ENCODE peak calls at places on chromosomes 6 and 20, in ten cellular contexts. One of them, this sample, is unnamed.

GRCh38 chr6:108755257-108756240 is 92.7 kb upstream of the ARMC2 start:
- DNase-seq in choroid plexus epithelial cell: peak
- DNase-seq in adrenal gland: no peak
- DNase-seq in tibial nerve: no peak
- DNase-seq in endothelial cell of umbilical vein: no peak
- DNase-seq in cardiac muscle cell: peak
- DNase-seq in astrocyte of the spinal cord: no peak
- DNase-seq in AG04450: no peak
- DNase-seq in pancreas: no peak
- DNase-seq in foreskin fibroblast: peak
- DNase-seq in this sample: no peak

GRCh38 chr6:33297956-33298772 is 578 bp downstream of the RGL2 start:
- DNase-seq in choroid plexus epithelial cell: peak
- DNase-seq in adrenal gland: peak
- DNase-seq in tibial nerve: peak
- DNase-seq in endothelial cell of umbilical vein: peak
- DNase-seq in cardiac muscle cell: peak
- DNase-seq in astrocyte of the spinal cord: peak
- DNase-seq in AG04450: no peak
- DNase-seq in pancreas: peak
- DNase-seq in foreskin fibroblast: peak
- DNase-seq in this sample: no peak

GRCh38 chr6:77173472-77174074 is 289.7 kb downstream of the HTR1B start:
- DNase-seq in choroid plexus epithelial cell: peak
- DNase-seq in adrenal gland: no peak
- DNase-seq in tibial nerve: no peak
- DNase-seq in endothelial cell of umbilical vein: no peak
- DNase-seq in cardiac muscle cell: peak
- DNase-seq in astrocyte of the spinal cord: no peak
- DNase-seq in AG04450: no peak
- DNase-seq in pancreas: no peak
- DNase-seq in foreskin fibroblast: no peak
- DNase-seq in this sample: no peak

GRCh38 chr6:118869350-118869749 is 24.6 kb upstream of the ASF1A start:
- DNase-seq in choroid plexus epithelial cell: peak
- DNase-seq in adrenal gland: no peak
- DNase-seq in tibial nerve: no peak
- DNase-seq in endothelial cell of umbilical vein: no peak
- DNase-seq in cardiac muscle cell: peak
- DNase-seq in astrocyte of the spinal cord: peak
- DNase-seq in AG04450: no peak
- DNase-seq in pancreas: no peak
- DNase-seq in foreskin fibroblast: no peak
- DNase-seq in this sample: no peak

GRCh38 chr6:3363296-3364025 is 93.4 kb downstream of the SLC22A23 start:
- DNase-seq in choroid plexus epithelial cell: no peak
- DNase-seq in adrenal gland: no peak
- DNase-seq in tibial nerve: no peak
- DNase-seq in endothelial cell of umbilical vein: no peak
- DNase-seq in cardiac muscle cell: no peak
- DNase-seq in astrocyte of the spinal cord: no peak
- DNase-seq in AG04450: no peak
- DNase-seq in pancreas: peak
- DNase-seq in foreskin fibroblast: no peak
- DNase-seq in this sample: no peak

GRCh38 chr6:167733740-167734661 is 92.7 kb upstream of the AFDN start:
- DNase-seq in choroid plexus epithelial cell: peak
- DNase-seq in adrenal gland: peak
- DNase-seq in tibial nerve: peak
- DNase-seq in endothelial cell of umbilical vein: peak
- DNase-seq in cardiac muscle cell: peak
- DNase-seq in astrocyte of the spinal cord: peak
- DNase-seq in AG04450: no peak
- DNase-seq in pancreas: peak
- DNase-seq in foreskin fibroblast: no peak
- DNase-seq in this sample: no peak

GRCh38 chr6:13846841-13847240 is 32.5 kb upstream of the MCUR1 start:
- DNase-seq in choroid plexus epithelial cell: no peak
- DNase-seq in adrenal gland: no peak
- DNase-seq in tibial nerve: no peak
- DNase-seq in endothelial cell of umbilical vein: no peak
- DNase-seq in cardiac muscle cell: no peak
- DNase-seq in astrocyte of the spinal cord: no peak
- DNase-seq in AG04450: no peak
- DNase-seq in pancreas: no peak
- DNase-seq in foreskin fibroblast: no peak
- DNase-seq in this sample: no peak

GRCh38 chr6:111563581-111563980 is 42.1 kb downstream of the TRAF3IP2 start:
- DNase-seq in choroid plexus epithelial cell: no peak
- DNase-seq in adrenal gland: no peak
- DNase-seq in tibial nerve: no peak
- DNase-seq in endothelial cell of umbilical vein: no peak
- DNase-seq in cardiac muscle cell: no peak
- DNase-seq in astrocyte of the spinal cord: no peak
- DNase-seq in AG04450: no peak
- DNase-seq in pancreas: no peak
- DNase-seq in foreskin fibroblast: no peak
- DNase-seq in this sample: no peak

GRCh38 chr6:16130437-16130891 is 1.6 kb downstream of the MYLIP start:
- DNase-seq in choroid plexus epithelial cell: peak
- DNase-seq in adrenal gland: no peak
- DNase-seq in tibial nerve: no peak
- DNase-seq in endothelial cell of umbilical vein: no peak
- DNase-seq in cardiac muscle cell: peak
- DNase-seq in astrocyte of the spinal cord: peak
- DNase-seq in AG04450: no peak
- DNase-seq in pancreas: no peak
- DNase-seq in foreskin fibroblast: no peak
- DNase-seq in this sample: no peak

GRCh38 chr6:63757826-63758225 is 122.2 kb downstream of the PHF3 start:
- DNase-seq in choroid plexus epithelial cell: no peak
- DNase-seq in adrenal gland: no peak
- DNase-seq in tibial nerve: no peak
- DNase-seq in endothelial cell of umbilical vein: no peak
- DNase-seq in cardiac muscle cell: no peak
- DNase-seq in astrocyte of the spinal cord: no peak
- DNase-seq in AG04450: no peak
- DNase-seq in pancreas: no peak
- DNase-seq in foreskin fibroblast: no peak
- DNase-seq in this sample: no peak

GRCh38 chr6:25359191-25359861 is 80.2 kb downstream of the CARMIL1 start:
- DNase-seq in choroid plexus epithelial cell: no peak
- DNase-seq in adrenal gland: peak
- DNase-seq in tibial nerve: peak
- DNase-seq in endothelial cell of umbilical vein: no peak
- DNase-seq in cardiac muscle cell: peak
- DNase-seq in astrocyte of the spinal cord: peak
- DNase-seq in AG04450: no peak
- DNase-seq in pancreas: no peak
- DNase-seq in foreskin fibroblast: peak
- DNase-seq in this sample: no peak

GRCh38 chr20:44695295-44696230 is 19.6 kb upstream of the CCN5 start:
- DNase-seq in choroid plexus epithelial cell: peak
- DNase-seq in adrenal gland: no peak
- DNase-seq in tibial nerve: no peak
- DNase-seq in endothelial cell of umbilical vein: peak
- DNase-seq in cardiac muscle cell: no peak
- DNase-seq in astrocyte of the spinal cord: peak
- DNase-seq in AG04450: peak
- DNase-seq in pancreas: no peak
- DNase-seq in foreskin fibroblast: peak
- DNase-seq in this sample: no peak

GRCh38 chr6:124986146-124986545 is 23.9 kb downstream of the RNF217 start:
- DNase-seq in choroid plexus epithelial cell: no peak
- DNase-seq in adrenal gland: no peak
- DNase-seq in tibial nerve: no peak
- DNase-seq in endothelial cell of umbilical vein: no peak
- DNase-seq in cardiac muscle cell: no peak
- DNase-seq in astrocyte of the spinal cord: no peak
- DNase-seq in AG04450: no peak
- DNase-seq in pancreas: no peak
- DNase-seq in foreskin fibroblast: no peak
- DNase-seq in this sample: no peak

GRCh38 chr20:58712823-58713731 is 20.5 kb downstream of the NPEPL1 start:
- DNase-seq in choroid plexus epithelial cell: no peak
- DNase-seq in adrenal gland: peak
- DNase-seq in tibial nerve: peak
- DNase-seq in endothelial cell of umbilical vein: no peak
- DNase-seq in cardiac muscle cell: no peak
- DNase-seq in astrocyte of the spinal cord: no peak
- DNase-seq in AG04450: no peak
- DNase-seq in pancreas: no peak
- DNase-seq in foreskin fibroblast: no peak
- DNase-seq in this sample: no peak

GRCh38 chr6:157323924-157324276 is 581 bp upstream of the TMEM242 start:
- DNase-seq in choroid plexus epithelial cell: peak
- DNase-seq in adrenal gland: peak
- DNase-seq in tibial nerve: peak
- DNase-seq in endothelial cell of umbilical vein: peak
- DNase-seq in cardiac muscle cell: peak
- DNase-seq in astrocyte of the spinal cord: peak
- DNase-seq in AG04450: peak
- DNase-seq in pancreas: peak
- DNase-seq in foreskin fibroblast: peak
- DNase-seq in this sample: peak

GRCh38 chr20:64146936-64147451 is 17.3 kb upstream of the MYT1 start:
- DNase-seq in choroid plexus epithelial cell: no peak
- DNase-seq in adrenal gland: no peak
- DNase-seq in tibial nerve: no peak
- DNase-seq in endothelial cell of umbilical vein: no peak
- DNase-seq in cardiac muscle cell: no peak
- DNase-seq in astrocyte of the spinal cord: no peak
- DNase-seq in AG04450: no peak
- DNase-seq in pancreas: no peak
- DNase-seq in foreskin fibroblast: no peak
- DNase-seq in this sample: no peak

GRCh38 chr6:108556864-108557493 is 3.7 kb upstream of the FOXO3 start:
- DNase-seq in choroid plexus epithelial cell: peak
- DNase-seq in adrenal gland: no peak
- DNase-seq in tibial nerve: no peak
- DNase-seq in endothelial cell of umbilical vein: no peak
- DNase-seq in cardiac muscle cell: no peak
- DNase-seq in astrocyte of the spinal cord: no peak
- DNase-seq in AG04450: peak
- DNase-seq in pancreas: no peak
- DNase-seq in foreskin fibroblast: peak
- DNase-seq in this sample: no peak

GRCh38 chr6:14550817-14551216 is 433.2 kb downstream of the CD83 start:
- DNase-seq in choroid plexus epithelial cell: no peak
- DNase-seq in adrenal gland: peak
- DNase-seq in tibial nerve: peak
- DNase-seq in endothelial cell of umbilical vein: no peak
- DNase-seq in cardiac muscle cell: peak
- DNase-seq in astrocyte of the spinal cord: no peak
- DNase-seq in AG04450: no peak
- DNase-seq in pancreas: no peak
- DNase-seq in foreskin fibroblast: peak
- DNase-seq in this sample: no peak

GRCh38 chr6:21360353-21360752 is 233.2 kb upstream of the SOX4 start:
- DNase-seq in choroid plexus epithelial cell: no peak
- DNase-seq in adrenal gland: no peak
- DNase-seq in tibial nerve: no peak
- DNase-seq in endothelial cell of umbilical vein: no peak
- DNase-seq in cardiac muscle cell: no peak
- DNase-seq in astrocyte of the spinal cord: no peak
- DNase-seq in AG04450: no peak
- DNase-seq in pancreas: no peak
- DNase-seq in foreskin fibroblast: no peak
- DNase-seq in this sample: no peak
- TF ChIP-seq CTCF in choroid plexus epithelial cell: peak
- TF ChIP-seq CTCF in adrenal gland: no peak
- TF ChIP-seq CTCF in tibial nerve: no peak
- TF ChIP-seq CTCF in endothelial cell of umbilical vein: no peak
- TF ChIP-seq CTCF in cardiac muscle cell: no peak
- TF ChIP-seq CTCF in astrocyte of the spinal cord: no peak
- TF ChIP-seq CTCF in AG04450: no peak
- TF ChIP-seq CTCF in pancreas: no peak
- TF ChIP-seq CTCF in foreskin fibroblast: no peak
- TF ChIP-seq CTCF in this sample: no peak

GRCh38 chr6:1850581-1851157 is 241.0 kb downstream of the FOXC1 start:
- DNase-seq in choroid plexus epithelial cell: no peak
- DNase-seq in adrenal gland: no peak
- DNase-seq in tibial nerve: no peak
- DNase-seq in endothelial cell of umbilical vein: no peak
- DNase-seq in cardiac muscle cell: no peak
- DNase-seq in astrocyte of the spinal cord: no peak
- DNase-seq in AG04450: no peak
- DNase-seq in pancreas: no peak
- DNase-seq in foreskin fibroblast: no peak
- DNase-seq in this sample: no peak
- H3K4me3 ChIP-seq in choroid plexus epithelial cell: no peak
- H3K4me3 ChIP-seq in adrenal gland: no peak
- H3K4me3 ChIP-seq in tibial nerve: no peak
- H3K4me3 ChIP-seq in endothelial cell of umbilical vein: no peak
- H3K4me3 ChIP-seq in cardiac muscle cell: no peak
- H3K4me3 ChIP-seq in astrocyte of the spinal cord: no peak
- H3K4me3 ChIP-seq in AG04450: no peak
- H3K4me3 ChIP-seq in pancreas: no peak
- H3K4me3 ChIP-seq in foreskin fibroblast: no peak
- H3K4me3 ChIP-seq in this sample: no peak

GRCh38 chr20:25082498-25082873 is 545 bp upstream of the VSX1 start:
- DNase-seq in choroid plexus epithelial cell: no peak
- DNase-seq in adrenal gland: no peak
- DNase-seq in tibial nerve: no peak
- DNase-seq in endothelial cell of umbilical vein: no peak
- DNase-seq in cardiac muscle cell: no peak
- DNase-seq in astrocyte of the spinal cord: no peak
- DNase-seq in AG04450: no peak
- DNase-seq in pancreas: no peak
- DNase-seq in foreskin fibroblast: no peak
- DNase-seq in this sample: no peak
- TF ChIP-seq CTCF in choroid plexus epithelial cell: peak
- TF ChIP-seq CTCF in adrenal gland: no peak
- TF ChIP-seq CTCF in tibial nerve: no peak
- TF ChIP-seq CTCF in endothelial cell of umbilical vein: no peak
- TF ChIP-seq CTCF in cardiac muscle cell: peak
- TF ChIP-seq CTCF in astrocyte of the spinal cord: peak
- TF ChIP-seq CTCF in AG04450: no peak
- TF ChIP-seq CTCF in pancreas: no peak
- TF ChIP-seq CTCF in foreskin fibroblast: no peak
- TF ChIP-seq CTCF in this sample: no peak

DNA sequence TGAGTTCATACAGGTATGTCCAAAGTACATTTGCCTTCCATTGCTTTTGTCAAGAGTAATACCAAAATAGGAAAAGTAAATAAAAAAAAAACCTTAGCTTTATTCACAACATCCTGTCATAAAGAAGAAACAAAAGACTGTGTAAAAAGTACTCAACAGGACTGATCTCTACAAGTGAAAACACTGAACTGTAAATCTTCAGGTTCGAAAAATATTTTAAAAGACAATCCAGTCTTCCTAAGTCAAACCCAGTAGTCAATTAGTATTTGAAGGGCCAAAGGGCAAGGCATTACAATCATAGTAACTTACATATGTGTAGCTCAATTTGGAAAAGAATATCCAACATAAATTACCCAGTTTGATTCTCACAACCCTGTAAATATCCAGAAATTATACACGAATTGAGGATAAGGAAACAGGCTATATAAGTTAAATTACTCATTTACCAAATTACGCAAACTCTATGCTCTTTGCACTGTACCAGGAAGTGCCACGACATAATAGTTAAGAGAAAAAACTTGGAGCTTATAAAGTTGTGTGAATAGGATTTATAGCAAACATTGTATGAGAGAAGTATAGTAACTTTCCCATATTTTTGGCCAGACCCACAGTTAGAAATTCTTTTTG is 21.2 kb downstream of the PTPRK start:
- DNase-seq in choroid plexus epithelial cell: no peak
- DNase-seq in adrenal gland: no peak
- DNase-seq in tibial nerve: no peak
- DNase-seq in endothelial cell of umbilical vein: no peak
- DNase-seq in cardiac muscle cell: no peak
- DNase-seq in astrocyte of the spinal cord: no peak
- DNase-seq in AG04450: no peak
- DNase-seq in pancreas: no peak
- DNase-seq in foreskin fibroblast: no peak
- DNase-seq in this sample: no peak
- H3K4me3 ChIP-seq in choroid plexus epithelial cell: no peak
- H3K4me3 ChIP-seq in adrenal gland: no peak
- H3K4me3 ChIP-seq in tibial nerve: no peak
- H3K4me3 ChIP-seq in endothelial cell of umbilical vein: no peak
- H3K4me3 ChIP-seq in cardiac muscle cell: no peak
- H3K4me3 ChIP-seq in astrocyte of the spinal cord: no peak
- H3K4me3 ChIP-seq in AG04450: no peak
- H3K4me3 ChIP-seq in pancreas: no peak
- H3K4me3 ChIP-seq in foreskin fibroblast: no peak
- H3K4me3 ChIP-seq in this sample: no peak

This sample was measured in retinal pigment epithelial cell.